ENCODE peak calls at places on chromosomes 7 and 10, in nine cellular contexts. V is ovary; Q is stimulated activated CD4-positive, alpha-beta T cell treated with anti-CD3 and anti-CD28 coated beads, Interleukin-12 subunit alpha, Interleukin-12 subunit beta, amount 100 ng/mL, for 4 hours; N is HTR-8/SVneo; R is GM10248; W is AG10803; H is NB4; U is effector memory CD8-positive, alpha-beta T cell; B is thoracic aorta. Y is an unnamed sample.

GRCh38 chr10:24642921-24643678 is 80.6 kb downstream of the ARHGAP21 start:
- DNase-seq in W (peak), V (no peak), Q (no peak), N (peak), H (peak), U (peak), B (no peak), R (peak), Y (peak)

GRCh38 chr7:12139421-12139820 is 71.7 kb upstream of the TMEM106B start:
- DNase-seq in N (no peak), B (no peak), R (no peak), Q (no peak), W (peak), V (no peak), U (no peak), H (peak), Y (no peak)

GRCh38 chr7:69564454-69565417 is 33.5 kb upstream of the AUTS2 start:
- DNase-seq in Q (no peak), R (no peak), B (no peak), N (peak), V (peak), H (peak), W (peak), U (no peak), Y (peak)

GRCh38 chr10:133385214-133385613 is 6.2 kb downstream of the PAOX start:
- DNase-seq in N (no peak), W (no peak), H (no peak), U (no peak), Q (no peak), B (no peak), V (no peak), R (no peak), Y (no peak)

GRCh38 chr7:139842414-139843210 is 13.5 kb downstream of the TBXAS1 start:
- DNase-seq in H (peak), W (no peak), V (no peak), U (no peak), R (peak), B (no peak), Q (no peak), N (no peak), Y (no peak)

GRCh38 chr10:3401491-3401938 is 228.9 kb upstream of the PITRM1 start:
- DNase-seq in H (no peak), W (peak), N (peak), Q (no peak), R (no peak), V (no peak), U (no peak), B (no peak), Y (no peak)

GRCh38 chr10:59175538-59176240 is 754 bp upstream of the PHYHIPL start:
- DNase-seq in N (no peak), V (no peak), B (no peak), Q (no peak), U (no peak), W (no peak), R (peak), H (no peak), Y (peak)

GRCh38 chr7:155252388-155252957 is 45.2 kb upstream of the INSIG1 start:
- DNase-seq in V (no peak), Q (no peak), R (no peak), N (no peak), B (no peak), W (peak), H (no peak), U (no peak), Y (no peak)

GRCh38 chr7:41097501-41097900 is 605.4 kb downstream of the INHBA start:
- DNase-seq in B (no peak), Q (no peak), W (peak), N (no peak), U (no peak), H (no peak), R (no peak), V (no peak), Y (no peak)

GRCh38 chr7:36192050-36192824 is 39.2 kb downstream of the EEPD1 start:
- DNase-seq in R (no peak), U (no peak), W (peak), N (no peak), V (peak), B (no peak), Q (no peak), H (peak), Y (no peak)

GRCh38 chr7:152733286-152733934 is 26.1 kb upstream of the ACTR3B start:
- DNase-seq in R (no peak), B (no peak), H (no peak), V (no peak), Q (no peak), W (no peak), N (no peak), U (no peak), Y (no peak)

GRCh38 chr10:43252785-43253341 is 14.0 kb downstream of the RASGEF1A start:
- DNase-seq in B (no peak), V (no peak), H (no peak), N (no peak), R (no peak), Q (no peak), W (no peak), U (no peak), Y (no peak)

GRCh38 chr7:125279956-125280355 is 350.3 kb upstream of the POT1 start:
- DNase-seq in W (no peak), V (no peak), R (no peak), Q (no peak), B (no peak), H (no peak), U (no peak), N (no peak), Y (peak)

GRCh38 chr7:66188645-66189044 is 16.5 kb upstream of the TPST1 start:
- DNase-seq in H (no peak), N (no peak), W (no peak), B (no peak), V (no peak), R (no peak), Q (no peak), U (no peak), Y (no peak)

GRCh38 chr10:59894114-59894513 is 12.2 kb downstream of the CCDC6 start:
- DNase-seq in Q (no peak), U (no peak), H (no peak), V (peak), R (no peak), N (no peak), B (peak), W (peak), Y (no peak)

GRCh38 chr10:24430591-24430990 is 221.7 kb downstream of the KIAA1217 start:
- DNase-seq in Q (no peak), N (no peak), B (no peak), V (no peak), W (no peak), H (no peak), U (no peak), R (no peak), Y (no peak)

GRCh38 chr7:83947260-83947659 is 247.3 kb downstream of the SEMA3A start:
- DNase-seq in N (no peak), V (no peak), W (no peak), U (no peak), R (peak), Q (no peak), H (peak), B (no peak), Y (peak)

GRCh38 chr7:137886266-137886665 is 39.5 kb upstream of the DGKI start:
- DNase-seq in Q (no peak), U (no peak), V (no peak), W (no peak), N (no peak), B (no peak), R (no peak), H (no peak), Y (no peak)

GRCh38 chr10:43199088-43199683 is 60.9 kb downstream of the CSGALNACT2 start:
- DNase-seq in W (no peak), V (no peak), H (no peak), U (no peak), R (no peak), N (no peak), Q (no peak), B (no peak), Y (no peak)

GRCh38 chr7:51038573-51038972 is 255.9 kb upstream of the GRB10 start:
- DNase-seq in V (no peak), N (no peak), Q (no peak), H (no peak), W (no peak), B (no peak), R (no peak), U (no peak), Y (no peak)

GRCh38 chr10:73908853-73909611 is 1.9 kb upstream of the PLAU start:
- DNase-seq in U (peak), N (peak), H (peak), R (peak), V (no peak), B (peak), W (peak), Q (peak), Y (no peak)

GRCh38 chr7:106485031-106485551 is 175.9 kb downstream of the CCDC71L start:
- DNase-seq in H (peak), W (peak), B (no peak), U (no peak), N (peak), V (no peak), Q (no peak), R (no peak), Y (no peak)

GRCh38 chr7:124764071-124764846 is 1.3 kb downstream of the GPR37 start:
- DNase-seq in R (peak), W (no peak), U (no peak), B (no peak), V (no peak), Q (no peak), H (no peak), N (no peak), Y (no peak)

GRCh38 chr7:67359900-67360299 is 363.3 kb downstream of the TYW1 start:
- DNase-seq in N (no peak), R (no peak), H (no peak), W (no peak), V (no peak), B (no peak), Q (no peak), U (no peak), Y (no peak)

GRCh38 chr7:44320794-44321371 is 4.5 kb downstream of the CAMK2B start:
- DNase-seq in V (no peak), R (no peak), N (no peak), U (no peak), B (no peak), H (no peak), W (no peak), Q (no peak), Y (no peak)

GRCh38 chr10:101464082-101464481 is 110.1 kb downstream of the BTRC start:
- DNase-seq in Q (no peak), B (no peak), U (no peak), R (no peak), V (no peak), H (no peak), N (no peak), W (no peak), Y (no peak)

GRCh38 chr7:92695308-92696261 is 105.4 kb upstream of the FAM133B start:
- DNase-seq in N (peak), V (peak), W (peak), U (no peak), H (no peak), Q (no peak), B (no peak), R (no peak), Y (peak)

GRCh38 chr10:82572686-82573226 is 697.8 kb downstream of the NRG3 start:
- DNase-seq in U (no peak), Q (no peak), H (no peak), V (no peak), W (no peak), B (no peak), R (no peak), N (no peak), Y (peak)

GRCh38 chr7:123745437-123745836 is 3.4 kb downstream of the WASL start:
- DNase-seq in V (no peak), N (no peak), Q (no peak), R (no peak), W (no peak), U (no peak), H (no peak), B (no peak), Y (no peak)

GRCh38 chr7:37035631-37036030 is 311.3 kb upstream of the AOAH start:
- DNase-seq in V (no peak), U (no peak), R (no peak), B (no peak), W (no peak), Q (no peak), N (no peak), H (no peak), Y (no peak)

GRCh38 chr10:71835671-71836593 is 15.1 kb downstream of the PSAP start:
- DNase-seq in Q (no peak), R (peak), N (no peak), W (peak), H (peak), B (peak), V (peak), U (no peak), Y (peak)